ENCODE peak calls at places on chromosomes 5 and 9, in six cellular contexts. F is HCT116, T is H1, A is GM12878, S is K562, E is HepG2. M is an unnamed sample.
A peak's percentile ranks its signal among the peaks of the same experiment; 100 is the strongest.

GRCh38 chr9:89952401-89952800 is 347.6 kb downstream of the GADD45G start:
- DNase-seq in F (no peak), T (no peak), A (no peak), S (no peak), E (no peak), M (no peak)

GRCh38 chr9:115847245-115847644 is 306.3 kb upstream of the PAPPA start:
- DNase-seq in F (no peak), T (no peak), A (no peak), S (no peak), E (no peak), M (no peak)

GRCh38 chr5:79829260-79829659 is 139.6 kb downstream of the CMYA5 start:
- DNase-seq in F (no peak), T (peak; percentile 74), A (no peak), S (no peak), E (no peak), M (peak; percentile 25)

GRCh38 chr9:97364769-97365490 is 47.0 kb upstream of the TDRD7 start:
- DNase-seq in F (no peak), T (no peak), A (no peak), S (no peak), E (no peak), M (no peak)

GRCh38 chr5:116504593-116504992 is 70.0 kb downstream of the SEMA6A start:
- DNase-seq in F (no peak), T (no peak), A (no peak), S (no peak), E (no peak), M (no peak)

GRCh38 chr9:115132648-115133047 is 14.7 kb upstream of the TNC start:
- DNase-seq in F (no peak), T (no peak), A (no peak), S (no peak), E (no peak), M (no peak)

GRCh38 chr5:178288373-178289368 is 56.1 kb upstream of the PHYKPL start:
- DNase-seq in F (no peak), T (no peak), A (no peak), S (no peak), E (no peak), M (no peak)

GRCh38 chr5:375921-376871 is 54.7 kb downstream of the AHRR start:
- DNase-seq in F (no peak), T (peak; percentile 42), A (no peak), S (no peak), E (no peak), M (no peak)

GRCh38 chr9:90778746-90779145 is 22.9 kb upstream of the SYK start:
- DNase-seq in F (no peak), T (no peak), A (no peak), S (no peak), E (no peak), M (peak; percentile 65)

GRCh38 chr5:115526604-115527003 is 18.0 kb downstream of the FEM1C start:
- DNase-seq in F (no peak), T (no peak), A (no peak), S (no peak), E (no peak), M (no peak)

GRCh38 chr9:136631038-136632000 is 31.4 kb upstream of the EGFL7 start:
- DNase-seq in F (peak; percentile 60), T (peak; percentile 86), A (peak; percentile 40), S (peak; percentile 77), E (peak; percentile 65), M (peak; percentile 51)

GRCh38 chr9:96203867-96204412 is 98.0 kb downstream of the HSD17B3 start:
- DNase-seq in F (no peak), T (no peak), A (no peak), S (no peak), E (no peak), M (no peak)

GRCh38 chr5:169242175-169242848 is 58.6 kb downstream of the SLIT3 start:
- DNase-seq in F (no peak), T (no peak), A (no peak), S (no peak), E (no peak), M (no peak)

GRCh38 chr5:151293624-151294023 is 9.9 kb downstream of the SLC36A3 start:
- DNase-seq in F (no peak), T (no peak), A (no peak), S (no peak), E (no peak), M (no peak)
- TF ChIP-seq ZNF274 in F (no peak), T (no peak), A (no peak), S (no peak), E (no peak), M (no peak)

GRCh38 chr9:19174127-19174921 is 47.0 kb upstream of the PLIN2 start:
- DNase-seq in F (peak; percentile 34), T (peak; percentile 50), A (peak; percentile 64), S (no peak), E (peak; percentile 79), M (peak; percentile 13)

GRCh38 chr9:19173598-19174125 is 46.4 kb upstream of the PLIN2 start:
- DNase-seq in F (no peak), T (no peak), A (no peak), S (no peak), E (peak; percentile 70), M (no peak)

GRCh38 chr9:19171271-19171670 is 44.0 kb upstream of the PLIN2 start:
- DNase-seq in F (no peak), T (no peak), A (no peak), S (no peak), E (no peak), M (no peak)
- TF ChIP-seq ZNF274 in F (no peak), T (no peak), A (no peak), S (no peak), E (no peak), M (no peak)

GRCh38 chr5:141564216-141564692 is 54.5 kb downstream of the DIAPH1 start:
- DNase-seq in F (peak; percentile 95), T (peak; percentile 56), A (peak; percentile 84), S (peak; percentile 77), E (peak; percentile 95), M (peak; percentile 72)
- TF ChIP-seq ZNF274 in F (no peak), T (no peak), A (no peak), S (no peak), E (no peak), M (no peak)

GRCh38 chr5:55649963-55650362 is 62.2 kb downstream of the SLC38A9 start:
- DNase-seq in F (no peak), T (no peak), A (no peak), S (no peak), E (no peak), M (no peak)

GRCh38 chr5:55645304-55645703 is 66.8 kb downstream of the SLC38A9 start:
- DNase-seq in F (no peak), T (no peak), A (no peak), S (no peak), E (no peak), M (no peak)

GRCh38 chr5:55650391-55650790 is 61.7 kb downstream of the SLC38A9 start:
- DNase-seq in F (no peak), T (no peak), A (no peak), S (no peak), E (no peak), M (no peak)
- TF ChIP-seq ZNF274 in F (no peak), T (no peak), A (no peak), S (no peak), E (no peak), M (no peak)

GRCh38 chr9:93097496-93098205 is 1.6 kb downstream of the CARD19 start:
- DNase-seq in F (no peak), T (no peak), A (no peak), S (no peak), E (no peak), M (no peak)

GRCh38 chr9:93100265-93100636 is 4.2 kb downstream of the CARD19 start:
- DNase-seq in F (no peak), T (no peak), A (no peak), S (no peak), E (no peak), M (no peak)

GRCh38 chr9:93099551-93100264 is 3.7 kb downstream of the CARD19 start:
- DNase-seq in F (no peak), T (no peak), A (no peak), S (no peak), E (no peak), M (no peak)

GRCh38 chr9:93096811-93097382 is 880 bp downstream of the CARD19 start:
- DNase-seq in F (no peak), T (no peak), A (no peak), S (no peak), E (no peak), M (no peak)

GRCh38 chr9:93098236-93098946 is 2.4 kb downstream of the CARD19 start:
- DNase-seq in F (peak; percentile 65), T (no peak), A (no peak), S (no peak), E (peak; percentile 68), M (no peak)
- TF ChIP-seq ZNF274 in F (no peak), T (no peak), A (no peak), S (no peak), E (no peak), M (no peak)

DNA sequence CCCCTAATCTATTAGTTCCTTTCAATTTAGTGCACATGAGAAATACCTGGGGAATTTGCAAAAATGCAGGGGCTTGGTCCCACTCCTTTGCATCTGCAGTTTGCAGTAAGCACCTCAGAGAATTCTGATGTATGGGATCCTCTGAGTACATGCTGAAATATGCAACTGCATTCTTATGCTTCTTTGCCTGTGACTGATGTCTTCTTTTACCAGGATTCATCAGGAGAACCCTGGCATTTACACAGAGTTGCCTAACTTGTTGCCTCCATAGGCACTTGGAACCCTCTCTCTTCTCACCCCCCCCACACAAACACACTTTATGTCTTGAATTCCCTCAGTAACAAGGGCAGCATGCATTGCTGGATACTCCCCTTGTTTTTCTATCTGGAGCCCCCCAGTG is 173.1 kb downstream of the KDM4C start:
- DNase-seq in F (no peak), T (no peak), A (no peak), S (no peak), E (no peak), M (no peak)
- TF ChIP-seq ZNF274 in F (no peak), T (no peak), A (no peak), S (no peak), E (no peak), M (no peak)